ENCODE peak calls at places on chromosomes 6 and 20, in four cellular contexts. H is WTC11, Z is HepG2, O is K562. Q is an unnamed sample.

GRCh38 chr6:109454483-109455160 is 950 bp downstream of the MICAL1 start:
- DNase-seq in H (no peak), Z (no peak), O (no peak), Q (peak; percentile 78)

GRCh38 chr6:105051941-105052471 is 95.1 kb downstream of the LIN28B start:
- DNase-seq in H (no peak), Z (no peak), O (no peak), Q (peak; percentile 22)

GRCh38 chr6:138795809-138796469 is at the start of gene ECT2L:
- DNase-seq in H (peak; percentile 84), Z (no peak), O (no peak), Q (peak; percentile 8)

GRCh38 chr6:125839879-125840278 is 49.1 kb downstream of the NCOA7 start:
- DNase-seq in H (no peak), Z (no peak), O (no peak), Q (no peak)

GRCh38 chr6:40185486-40185885 is 251.2 kb upstream of the MOCS1 start:
- DNase-seq in H (no peak), Z (no peak), O (no peak), Q (no peak)

GRCh38 chr6:148926478-148926877 is 179.6 kb downstream of the UST start:
- DNase-seq in H (no peak), Z (no peak), O (no peak), Q (no peak)

GRCh38 chr6:108492131-108492766 is 68.5 kb upstream of the FOXO3 start:
- DNase-seq in H (no peak), Z (peak; percentile 25), O (no peak), Q (peak; percentile 39)

GRCh38 chr6:16639689-16640480 is 121.4 kb downstream of the ATXN1 start:
- DNase-seq in H (no peak), Z (no peak), O (no peak), Q (no peak)

GRCh38 chr6:126040826-126041225 is 54.5 kb downstream of the TRMT11 start:
- DNase-seq in H (no peak), Z (peak; percentile 24), O (no peak), Q (no peak)

GRCh38 chr6:11253594-11253993 is 21.1 kb upstream of the NEDD9 start:
- DNase-seq in H (no peak), Z (no peak), O (no peak), Q (no peak)

GRCh38 chr20:35111141-35111888 is 18.7 kb upstream of the TRPC4AP start:
- DNase-seq in H (no peak), Z (no peak), O (no peak), Q (no peak)

GRCh38 chr6:138109042-138109997 is 2.1 kb upstream of the PERP start:
- DNase-seq in H (peak; percentile 74), Z (peak; percentile 64), O (peak; percentile 64), Q (peak; percentile 61)

GRCh38 chr20:22807045-22807444 is 222.7 kb upstream of the FOXA2 start:
- DNase-seq in H (no peak), Z (no peak), O (no peak), Q (no peak)

GRCh38 chr6:78150425-78150824 is 497.6 kb downstream of the MEI4 start:
- DNase-seq in H (no peak), Z (no peak), O (no peak), Q (no peak)

GRCh38 chr6:151885234-151885633 is 77.8 kb downstream of the ESR1 start:
- DNase-seq in H (no peak), Z (no peak), O (no peak), Q (no peak)

GRCh38 chr20:5180421-5180820 is 53.6 kb downstream of the CDS2 start:
- DNase-seq in H (no peak), Z (no peak), O (no peak), Q (no peak)

GRCh38 chr6:150005761-150006651 is 19.3 kb downstream of the RAET1L start:
- DNase-seq in H (no peak), Z (no peak), O (no peak), Q (no peak)

GRCh38 chr6:63352587-63353281 is 33.0 kb upstream of the LGSN start:
- DNase-seq in H (no peak), Z (peak; percentile 80), O (no peak), Q (peak; percentile 5)

GRCh38 chr20:13187899-13188298 is 33.2 kb upstream of the ISM1 start:
- DNase-seq in H (no peak), Z (no peak), O (no peak), Q (no peak)

GRCh38 chr20:663315-664090 is 10.5 kb upstream of the SRXN1 start:
- DNase-seq in H (peak; percentile 63), Z (no peak), O (no peak), Q (no peak)

GRCh38 chr6:7139835-7140470 is 32.2 kb downstream of the RREB1 start:
- DNase-seq in H (no peak), Z (peak; percentile 97), O (no peak), Q (no peak)
- TF ChIP-seq FOXJ3 in H (no peak), Z (no peak), O (no peak), Q (no peak)

GRCh38 chr6:56292505-56293181 is 45.3 kb upstream of the COL21A1 start:
- DNase-seq in H (peak; percentile 25), Z (peak; percentile 62), O (no peak), Q (peak; percentile 49)
- TF ChIP-seq FOXJ3 in H (no peak), Z (no peak), O (no peak), Q (no peak)

DNA sequence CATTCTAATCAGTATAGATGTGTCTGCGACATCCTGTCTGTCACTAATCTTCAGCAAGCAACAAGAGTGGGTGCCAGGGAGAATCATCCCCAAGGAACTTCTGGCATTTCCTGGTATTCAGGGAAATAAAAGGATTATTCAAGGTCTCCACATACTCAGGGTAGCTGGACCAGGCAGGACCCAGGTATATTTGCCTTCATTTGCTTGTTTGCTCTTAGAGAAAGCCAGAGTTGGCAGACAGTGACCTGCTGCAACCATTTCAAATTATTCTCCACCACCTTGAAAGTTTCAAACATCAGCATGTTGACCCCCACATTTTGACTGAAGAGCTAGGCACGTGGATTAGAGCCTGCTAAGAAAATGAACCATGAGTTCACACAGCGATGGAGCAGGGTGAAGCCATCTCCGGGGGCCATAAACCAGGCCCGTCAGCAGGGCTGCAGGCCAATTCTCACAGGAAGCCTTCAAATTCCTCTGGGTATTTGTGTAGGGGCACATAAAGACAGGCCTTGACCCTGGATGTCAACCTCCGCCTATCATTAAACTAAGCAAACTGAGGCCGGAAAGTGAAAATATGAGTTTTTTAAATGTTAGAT is 33.0 kb downstream of the TRAM2 start:
- DNase-seq in H (no peak), Z (peak; percentile 87), O (no peak), Q (no peak)
- TF ChIP-seq FOXJ3 in H (no peak), Z (peak; percentile 77), O (no peak), Q (no peak)

DNA sequence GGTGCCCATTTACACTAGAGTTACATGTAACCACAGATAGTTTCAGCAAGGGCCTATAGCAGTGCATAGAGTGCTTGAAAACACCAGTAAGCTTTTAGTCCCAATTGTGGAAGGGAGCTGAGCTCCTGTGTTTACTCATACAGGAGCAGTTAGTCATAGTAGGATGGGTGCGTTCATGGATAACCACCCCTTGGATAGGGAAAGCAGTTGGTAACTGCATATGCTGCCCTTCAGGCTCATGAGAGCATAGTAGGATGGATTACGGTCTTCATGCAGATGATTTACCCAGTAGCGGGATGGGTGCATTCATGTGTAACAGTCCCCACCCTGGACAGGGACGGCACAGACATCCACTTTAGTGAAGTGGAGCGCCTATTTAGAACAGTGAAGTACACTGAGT is 45.1 kb downstream of the OR2B6 start:
- DNase-seq in H (no peak), Z (no peak), O (no peak), Q (no peak)
- TF ChIP-seq FOXJ3 in H (no peak), Z (no peak), O (no peak), Q (no peak)

DNA sequence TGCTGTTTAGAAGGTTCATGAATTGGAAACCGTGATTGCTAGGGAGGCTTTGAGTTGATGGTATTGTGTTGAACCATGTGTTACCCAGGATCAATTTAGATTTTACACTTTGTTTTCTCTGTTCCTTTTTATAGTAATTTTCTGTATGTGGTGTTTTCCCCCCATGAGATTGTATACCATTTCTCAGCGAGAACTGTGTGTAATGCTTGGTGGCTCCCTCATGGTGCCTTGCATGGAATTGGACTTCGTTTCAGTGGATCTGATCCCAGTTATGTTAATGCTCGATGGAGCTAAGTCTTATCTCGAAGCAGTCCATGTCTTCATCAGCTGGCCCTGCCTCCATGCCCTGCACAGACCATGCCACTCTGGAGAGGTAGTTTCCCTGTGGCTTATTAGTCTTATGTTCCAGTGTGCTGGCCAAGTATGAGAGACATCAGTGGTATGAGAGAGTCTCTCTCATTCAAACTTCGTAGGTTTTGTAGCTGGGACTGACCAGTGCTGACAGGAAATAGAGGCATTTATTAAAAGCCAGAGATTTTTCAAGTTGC is 18.7 kb downstream of the PTPN1 start:
- DNase-seq in H (no peak), Z (no peak), O (no peak), Q (no peak)
- TF ChIP-seq FOXJ3 in H (no peak), Z (no peak), O (no peak), Q (no peak)

DNA sequence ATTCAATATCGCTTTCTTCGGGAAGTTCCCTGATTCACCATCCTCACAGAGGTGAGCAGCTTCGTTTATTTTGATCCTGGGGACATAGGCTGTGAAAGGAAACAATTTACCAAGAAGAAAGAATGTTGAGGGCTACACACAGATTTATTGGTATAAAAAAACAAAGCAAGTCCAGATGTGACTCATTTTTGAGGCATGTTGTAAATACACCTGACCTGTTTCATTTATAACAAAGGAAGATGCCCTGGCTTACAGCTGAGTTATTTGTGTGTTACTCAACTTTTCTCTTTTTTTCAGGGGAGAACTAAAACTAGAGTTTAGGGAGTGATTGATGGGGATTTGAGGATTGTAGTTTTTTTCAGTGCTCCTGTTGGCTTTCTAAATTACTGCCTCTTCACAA is 489.5 kb downstream of the CBLN4 start:
- DNase-seq in H (no peak), Z (no peak), O (no peak), Q (no peak)
- TF ChIP-seq FOXJ3 in H (no peak), Z (no peak), O (no peak), Q (no peak)

GRCh38 chr6:14619419-14619781 is 501.8 kb downstream of the CD83 start:
- DNase-seq in H (no peak), Z (no peak), O (no peak), Q (peak; percentile 45)
- TF ChIP-seq FOXJ3 in H (no peak), Z (no peak), O (no peak), Q (no peak)

GRCh38 chr20:33649201-33649631 is 12.9 kb upstream of the C20orf144 start:
- DNase-seq in H (no peak), Z (no peak), O (no peak), Q (peak; percentile 87)
- TF ChIP-seq FOXJ3 in H (no peak), Z (no peak), O (no peak), Q (no peak)

Q was measured in SK-N-SH.